ENCODE peak calls at places on chromosomes 2 and 18, in five cellular contexts. One of them, this sample, is unnamed.

GRCh38 chr2:201697899-201698298 is 545 bp downstream of the MPP4 start:
- DNase-seq in memory B cell: no peak
- DNase-seq in right lobe of liver: no peak
- DNase-seq in GM23248: peak
- DNase-seq in nephron progenitor cell: no peak
- DNase-seq in this sample: no peak

GRCh38 chr2:145257931-145258330 is 738.0 kb upstream of the ZEB2 start:
- DNase-seq in right lobe of liver: no peak
- DNase-seq in nephron progenitor cell: no peak
- DNase-seq in GM23248: no peak
- DNase-seq in memory B cell: no peak
- DNase-seq in this sample: no peak

GRCh38 chr2:37349376-37349775 is 4.9 kb downstream of the QPCT start:
- DNase-seq in GM23248: peak
- DNase-seq in memory B cell: peak
- DNase-seq in nephron progenitor cell: no peak
- DNase-seq in right lobe of liver: no peak
- DNase-seq in this sample: peak

GRCh38 chr2:196801986-196802385 is 2.5 kb upstream of the GTF3C3 start:
- DNase-seq in nephron progenitor cell: no peak
- DNase-seq in memory B cell: no peak
- DNase-seq in right lobe of liver: no peak
- DNase-seq in GM23248: no peak
- DNase-seq in this sample: no peak

GRCh38 chr2:46308629-46309028 is 11.4 kb downstream of the EPAS1 start:
- DNase-seq in memory B cell: no peak
- DNase-seq in nephron progenitor cell: no peak
- DNase-seq in right lobe of liver: no peak
- DNase-seq in GM23248: no peak
- DNase-seq in this sample: no peak

GRCh38 chr2:233450854-233451575 is 96.7 kb downstream of the DGKD start:
- DNase-seq in nephron progenitor cell: no peak
- DNase-seq in memory B cell: no peak
- DNase-seq in right lobe of liver: peak
- DNase-seq in GM23248: no peak
- DNase-seq in this sample: no peak

GRCh38 chr2:198807131-198807530 is 650.6 kb downstream of the SATB2 start:
- DNase-seq in right lobe of liver: no peak
- DNase-seq in nephron progenitor cell: no peak
- DNase-seq in memory B cell: no peak
- DNase-seq in GM23248: peak
- DNase-seq in this sample: no peak

GRCh38 chr2:23803965-23804542 is 122.9 kb downstream of the ATAD2B start:
- DNase-seq in memory B cell: no peak
- DNase-seq in nephron progenitor cell: no peak
- DNase-seq in GM23248: peak
- DNase-seq in right lobe of liver: no peak
- DNase-seq in this sample: peak

GRCh38 chr18:75407468-75408437 is 19.8 kb downstream of the SMIM21 start:
- DNase-seq in memory B cell: no peak
- DNase-seq in GM23248: peak
- DNase-seq in nephron progenitor cell: peak
- DNase-seq in right lobe of liver: no peak
- DNase-seq in this sample: peak

GRCh38 chr2:151569167-151569566 is 159.5 kb downstream of the RIF1 start:
- DNase-seq in nephron progenitor cell: no peak
- DNase-seq in right lobe of liver: no peak
- DNase-seq in memory B cell: no peak
- DNase-seq in GM23248: no peak
- DNase-seq in this sample: no peak

GRCh38 chr2:157032019-157032418 is 225.5 kb upstream of the GALNT5 start:
- DNase-seq in nephron progenitor cell: no peak
- DNase-seq in memory B cell: no peak
- DNase-seq in GM23248: peak
- DNase-seq in right lobe of liver: no peak
- DNase-seq in this sample: no peak

GRCh38 chr2:165064743-165065142 is 109.4 kb upstream of the SLC38A11 start:
- DNase-seq in memory B cell: no peak
- DNase-seq in right lobe of liver: no peak
- DNase-seq in GM23248: no peak
- DNase-seq in nephron progenitor cell: no peak
- DNase-seq in this sample: no peak

GRCh38 chr2:178674122-178674521 is 133.1 kb downstream of the TTN start:
- DNase-seq in GM23248: no peak
- DNase-seq in right lobe of liver: no peak
- DNase-seq in memory B cell: no peak
- DNase-seq in nephron progenitor cell: no peak
- DNase-seq in this sample: peak

GRCh38 chr2:231371430-231372054 is 24.0 kb upstream of the B3GNT7 start:
- DNase-seq in right lobe of liver: peak
- DNase-seq in memory B cell: no peak
- DNase-seq in nephron progenitor cell: no peak
- DNase-seq in GM23248: no peak
- DNase-seq in this sample: no peak

GRCh38 chr2:174333502-174334277 is 1.1 kb upstream of the SP9 start:
- DNase-seq in memory B cell: no peak
- DNase-seq in GM23248: no peak
- DNase-seq in right lobe of liver: no peak
- DNase-seq in nephron progenitor cell: peak
- DNase-seq in this sample: peak

GRCh38 chr2:240227538-240228428 is 87.3 kb upstream of the OTOS start:
- DNase-seq in memory B cell: no peak
- DNase-seq in nephron progenitor cell: no peak
- DNase-seq in GM23248: no peak
- DNase-seq in right lobe of liver: no peak
- DNase-seq in this sample: no peak

GRCh38 chr2:43114210-43114609 is 112.2 kb downstream of the ZFP36L2 start:
- DNase-seq in right lobe of liver: no peak
- DNase-seq in nephron progenitor cell: no peak
- DNase-seq in GM23248: no peak
- DNase-seq in memory B cell: no peak
- DNase-seq in this sample: no peak

GRCh38 chr18:11859903-11860407 is 8.7 kb downstream of the CHMP1B start:
- DNase-seq in right lobe of liver: no peak
- DNase-seq in nephron progenitor cell: no peak
- DNase-seq in GM23248: peak
- DNase-seq in memory B cell: no peak
- DNase-seq in this sample: no peak

GRCh38 chr2:29216609-29216909 is 101.3 kb downstream of the CLIP4 start:
- DNase-seq in memory B cell: no peak
- DNase-seq in GM23248: no peak
- DNase-seq in nephron progenitor cell: no peak
- DNase-seq in right lobe of liver: no peak
- DNase-seq in this sample: no peak

GRCh38 chr2:147096671-147097070 is 748.2 kb upstream of the ACVR2A start:
- DNase-seq in memory B cell: no peak
- DNase-seq in GM23248: peak
- DNase-seq in nephron progenitor cell: no peak
- DNase-seq in right lobe of liver: no peak
- DNase-seq in this sample: no peak

GRCh38 chr2:175004730-175004979 is 526 bp downstream of the CHN1 start:
- DNase-seq in memory B cell: no peak
- DNase-seq in right lobe of liver: no peak
- DNase-seq in nephron progenitor cell: peak
- DNase-seq in GM23248: peak
- DNase-seq in this sample: peak

GRCh38 chr2:127464470-127465257 is 46.4 kb downstream of the PROC start:
- DNase-seq in GM23248: no peak
- DNase-seq in nephron progenitor cell: no peak
- DNase-seq in memory B cell: no peak
- DNase-seq in right lobe of liver: no peak
- DNase-seq in this sample: no peak